ENCODE peak calls at places on chromosomes 2 and 18, in nine cellular contexts. W, B, R, Z, C, V, P, M and L are unnamed samples. For H3K36me3 and H3K27me3, the result is how much of the 10 kb centered on the place peaks cover.

GRCh38 chr18:67266591-67267237 is 249.8 kb downstream of the DSEL start:
- DNase-seq in B (no peak), P (no peak), C (no peak), V (peak), W (peak), Z (peak), M (no peak), R (no peak), L (no peak)

GRCh38 chr18:51191139-51191717 is 6.3 kb downstream of the MEX3C start:
- DNase-seq in Z (no peak), C (no peak), V (no peak), B (no peak), M (no peak), W (no peak), R (no peak), P (no peak), L (peak)

GRCh38 chr2:234291765-234292204 is 205.1 kb downstream of the ARL4C start:
- DNase-seq in V (peak), C (peak), R (peak), B (no peak), P (no peak), M (no peak), Z (peak), W (peak), L (peak)

GRCh38 chr2:128622916-128623620 is 304.4 kb upstream of the HS6ST1 start:
- DNase-seq in W (no peak), B (peak), C (no peak), Z (no peak), V (no peak), M (peak), R (no peak), P (peak), L (no peak)

GRCh38 chr18:36724169-36724568 is 104.6 kb downstream of the TPGS2 start:
- DNase-seq in P (no peak), V (no peak), W (no peak), R (no peak), B (no peak), C (no peak), Z (no peak), M (no peak), L (no peak)

GRCh38 chr18:36471393-36471792 is 173.9 kb downstream of the FHOD3 start:
- DNase-seq in C (no peak), P (no peak), M (no peak), B (no peak), V (no peak), Z (no peak), R (no peak), W (no peak), L (no peak)

GRCh38 chr2:10978112-10978670 is 66.5 kb downstream of the KCNF1 start:
- DNase-seq in C (no peak), B (peak), R (no peak), Z (no peak), M (no peak), W (no peak), V (no peak), P (no peak), L (no peak)

GRCh38 chr18:24995056-24995455 is 356.9 kb downstream of the ZNF521 start:
- DNase-seq in C (no peak), M (no peak), V (peak), R (no peak), W (no peak), Z (no peak), P (no peak), B (no peak), L (no peak)

GRCh38 chr18:5466256-5466655 is 77.5 kb downstream of the EPB41L3 start:
- DNase-seq in R (no peak), W (no peak), B (no peak), C (no peak), Z (no peak), M (no peak), V (no peak), P (no peak), L (no peak)

GRCh38 chr18:59718108-59719057 is 21.2 kb upstream of the CCBE1 start:
- DNase-seq in C (peak), V (peak), Z (peak), B (no peak), W (peak), P (no peak), M (no peak), R (no peak), L (no peak)

GRCh38 chr2:68994864-68995263 is 18.1 kb upstream of the ANTXR1 start:
- DNase-seq in W (peak), R (no peak), M (peak), C (no peak), V (no peak), Z (peak), P (no peak), B (peak), L (no peak)

GRCh38 chr18:21496277-21496835 is 104.1 kb downstream of the ESCO1 start:
- DNase-seq in M (no peak), Z (no peak), V (no peak), C (no peak), R (peak), P (no peak), B (no peak), W (no peak), L (no peak)

GRCh38 chr18:36441872-36442271 is 144.4 kb downstream of the FHOD3 start:
- DNase-seq in P (no peak), B (no peak), R (no peak), V (peak), M (no peak), Z (peak), C (no peak), W (peak), L (no peak)

GRCh38 chr2:1455466-1455865 is 42.2 kb downstream of the TPO start:
- DNase-seq in P (no peak), C (no peak), R (no peak), Z (peak), W (peak), M (no peak), B (no peak), V (peak), L (no peak)

GRCh38 chr2:24616606-24617005 is 125.6 kb downstream of the NCOA1 start:
- DNase-seq in V (no peak), C (no peak), R (no peak), W (no peak), B (no peak), Z (no peak), M (no peak), P (no peak), L (no peak)

GRCh38 chr2:173607601-173608311 is 253.1 kb downstream of the CDCA7 start:
- DNase-seq in B (no peak), P (no peak), C (no peak), R (no peak), W (no peak), Z (peak), V (no peak), M (no peak), L (no peak)

GRCh38 chr2:71333619-71334018 is 2.0 kb downstream of the ZNF638 start:
- DNase-seq in R (no peak), M (no peak), P (no peak), V (no peak), B (no peak), C (no peak), Z (no peak), W (no peak), L (no peak)

GRCh38 chr18:42883177-42883576 is 232.3 kb downstream of the RIT2 start:
- DNase-seq in P (no peak), B (no peak), M (no peak), C (no peak), V (no peak), W (no peak), R (no peak), Z (no peak), L (no peak)

GRCh38 chr2:2238726-2239269 is 92.3 kb downstream of the MYT1L start:
- DNase-seq in V (no peak), Z (no peak), R (no peak), B (no peak), W (no peak), C (no peak), P (no peak), M (no peak), L (no peak)

GRCh38 chr2:145158051-145158586 is 638.2 kb upstream of the ZEB2 start:
- DNase-seq in B (peak), P (peak), M (peak), C (no peak), R (peak), V (peak), Z (peak), W (peak), L (no peak)

GRCh38 chr2:34031097-34031496 is 432.0 kb upstream of the FAM98A start:
- DNase-seq in Z (no peak), V (no peak), P (no peak), B (no peak), M (no peak), C (no peak), W (no peak), R (no peak), L (no peak)

GRCh38 chr2:225041871-225042799 is at the start of gene DOCK10:
- DNase-seq in V (no peak), W (peak), Z (peak), P (peak), R (peak), C (peak), B (peak), M (no peak), L (peak)

DNA sequence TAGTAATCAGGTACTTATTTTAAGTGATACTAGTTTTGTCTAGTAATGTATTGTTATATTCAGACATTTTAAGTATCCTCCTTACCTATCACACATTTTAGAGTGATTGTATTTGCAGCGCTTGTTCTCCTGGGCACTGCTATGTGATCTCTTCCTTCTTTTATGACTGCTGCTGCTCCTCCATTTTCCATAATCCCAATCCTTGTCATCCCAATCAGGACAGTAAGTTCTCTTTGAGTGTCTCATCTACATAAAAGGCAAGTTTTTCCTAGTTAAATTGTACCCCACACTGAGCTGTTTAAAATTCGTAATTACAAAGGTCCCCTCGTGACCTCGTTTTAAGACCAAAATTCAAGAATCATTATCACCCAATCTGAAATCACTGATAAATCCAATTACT is 2.8 kb downstream of the CLK1 start:
- DNase-seq in C (no peak), P (no peak), Z (no peak), M (no peak), R (no peak), W (no peak), B (no peak), V (no peak), L (no peak)
- H3K36me3 ChIP-seq in C (half or more), P (under half), Z (under half), M (under half), R (under half), W (half or more), B (under half), V (under half), L (under half)

GRCh38 chr18:78092901-78093300 is 843.3 kb downstream of the GALR1 start:
- DNase-seq in C (no peak), V (no peak), M (no peak), Z (no peak), W (no peak), P (no peak), B (no peak), R (no peak), L (no peak)
- H3K27me3 ChIP-seq in C (under half), V (under half), M (under half), Z (under half), W (under half), P (under half), B (under half), R (under half), L (under half)

GRCh38 chr2:12730265-12730664 is 13.5 kb downstream of the TRIB2 start:
- DNase-seq in V (no peak), R (no peak), P (no peak), W (no peak), M (no peak), Z (no peak), B (no peak), C (no peak), L (no peak)
- H3K36me3 ChIP-seq in V (under half), R (under half), P (under half), W (under half), M (half or more), Z (under half), B (under half), C (half or more), L (half or more)

GRCh38 chr2:170817999-170818293 is 1.3 kb downstream of the GAD1 start:
- DNase-seq in W (no peak), Z (no peak), P (no peak), B (peak), V (no peak), R (no peak), M (no peak), C (no peak), L (no peak)

GRCh38 chr2:170818294-170819104 is 1.8 kb downstream of the GAD1 start:
- DNase-seq in Z (no peak), B (no peak), C (no peak), V (no peak), P (no peak), R (no peak), M (no peak), W (no peak), L (no peak)

GRCh38 chr2:170815746-170816498 is 765 bp upstream of the GAD1 start:
- DNase-seq in C (peak), M (no peak), R (peak), Z (peak), B (peak), P (peak), V (no peak), W (peak), L (peak)

GRCh38 chr2:170816499-170817246 is at the start of gene GAD1:
- DNase-seq in B (peak), W (peak), P (peak), C (peak), Z (peak), V (no peak), M (peak), R (peak), L (no peak)

GRCh38 chr2:170817247-170817998 is 736 bp downstream of the GAD1 start:
- DNase-seq in C (peak), R (no peak), M (no peak), P (no peak), V (no peak), W (no peak), B (no peak), Z (no peak), L (no peak)
- H3K27me3 ChIP-seq in C (half or more), R (under half), M (half or more), P (under half), V (half or more), W (half or more), B (under half), Z (half or more), L (half or more)

GRCh38 chr18:63303562-63303961 is 16.0 kb downstream of the BCL2 start:
- DNase-seq in M (no peak), P (no peak), W (no peak), Z (no peak), R (no peak), V (no peak), C (no peak), B (no peak), L (no peak)
- H3K36me3 ChIP-seq in M (under half), P (under half), W (under half), Z (under half), R (under half), V (under half), C (under half), B (under half), L (under half)

GRCh38 chr18:75097491-75098225 is 111.3 kb downstream of the PTGR3 start:
- DNase-seq in Z (no peak), C (no peak), V (no peak), W (no peak), P (no peak), B (no peak), M (no peak), R (no peak), L (no peak)
- H3K27me3 ChIP-seq in Z (under half), C (under half), V (under half), W (under half), P (under half), B (under half), M (under half), R (under half), L (under half)